ENCODE peak calls at places on chromosomes 2 and 18, in four cellular contexts. W is colonic mucosa; F is GM12865; E is stimulated activated CD8-positive, alpha-beta memory T cell treated with anti-CD3 and anti-CD28 coated beads, Interleukin-4, amount 100 ng/mL, for 1 hour. M is an unnamed sample.

GRCh38 chr18:9053814-9054213 is 48.7 kb upstream of the NDUFV2 start:
- DNase-seq in W (no peak), F (no peak), E (no peak), M (no peak)

GRCh38 chr2:146412625-146413024 is 1432.2 kb upstream of the ACVR2A start:
- DNase-seq in W (no peak), F (peak; percentile 13), E (no peak), M (no peak)

GRCh38 chr2:233263045-233263570 is 11.6 kb downstream of the ATG16L1 start:
- DNase-seq in W (no peak), F (no peak), E (no peak), M (no peak)

GRCh38 chr2:158045362-158045761 is 56.3 kb upstream of the UPP2 start:
- DNase-seq in W (peak; percentile 41), F (peak; percentile 8), E (no peak), M (no peak)

GRCh38 chr2:72920317-72921087 is 3.2 kb downstream of the EMX1 start:
- DNase-seq in W (peak; percentile 19), F (peak; percentile 61), E (no peak), M (no peak)

GRCh38 chr18:22676423-22676822 is 256.7 kb upstream of the RBBP8 start:
- DNase-seq in W (no peak), F (no peak), E (no peak), M (no peak)

GRCh38 chr2:142037744-142038143 is 93.1 kb downstream of the LRP1B start:
- DNase-seq in W (no peak), F (no peak), E (no peak), M (no peak)

GRCh38 chr2:82120648-82121047 is 1816.1 kb upstream of the LRRTM1 start:
- DNase-seq in W (no peak), F (no peak), E (no peak), M (no peak)

GRCh38 chr2:177799531-177799930 is 273.0 kb downstream of the PDE11A start:
- DNase-seq in W (peak; percentile 18), F (peak; percentile 24), E (no peak), M (peak; percentile 34)

M was measured in MM.1S.